ENCODE peak calls at places on chromosomes 5 and 9, in seven cellular contexts. F is K562, U is cardiac fibroblast, K is fibroblast of lung, P is endodermal cell, H is aorta, S is lower lobe of right lung. X is an unnamed sample.

GRCh38 chr9:16267336-16268036 is 603.0 kb downstream of the BNC2 start:
- DNase-seq in F (no peak), P (no peak), U (peak; percentile 38), H (no peak), S (no peak), K (peak; percentile 76), X (peak; percentile 87)

GRCh38 chr5:174084691-174085154 is 39.2 kb downstream of the NSG2 start:
- DNase-seq in S (no peak), F (no peak), U (no peak), K (no peak), H (no peak), P (no peak), X (no peak)

GRCh38 chr5:22911019-22911418 is 57.9 kb upstream of the CDH12 start:
- DNase-seq in U (no peak), K (no peak), P (no peak), F (no peak), H (no peak), S (no peak), X (no peak)

GRCh38 chr5:56711191-56711590 is 104.2 kb upstream of the MAP3K1 start:
- DNase-seq in S (no peak), F (no peak), U (peak; percentile 3), P (no peak), H (no peak), K (no peak), X (peak; percentile 45)

GRCh38 chr9:87517732-87518131 is 20.1 kb downstream of the DAPK1 start:
- DNase-seq in K (no peak), H (no peak), P (no peak), U (no peak), F (no peak), S (no peak), X (no peak)

GRCh38 chr9:38202335-38202938 is 133.4 kb upstream of the SHB start:
- DNase-seq in K (no peak), U (no peak), F (no peak), P (no peak), H (no peak), S (no peak), X (no peak)

GRCh38 chr5:14082973-14083372 is 60.2 kb upstream of the TRIO start:
- DNase-seq in S (no peak), F (no peak), K (no peak), H (no peak), P (no peak), U (no peak), X (no peak)

GRCh38 chr9:33489070-33489469 is 15.3 kb upstream of the NOL6 start:
- DNase-seq in F (no peak), U (peak; percentile 65), H (no peak), S (no peak), P (no peak), K (peak; percentile 27), X (peak; percentile 24)

GRCh38 chr5:113218200-113218599 is 216.6 kb downstream of the TSSK1B start:
- DNase-seq in P (peak; percentile 67), F (no peak), U (no peak), K (no peak), H (no peak), S (no peak), X (no peak)

GRCh38 chr9:111399772-111400563 is 69.9 kb upstream of the OR2K2 start:
- DNase-seq in H (no peak), U (peak; percentile 25), K (peak; percentile 38), S (no peak), P (peak; percentile 80), F (peak; percentile 35), X (peak; percentile 6)

GRCh38 chr5:138129347-138129746 is 9.9 kb downstream of the NME5 start:
- DNase-seq in H (no peak), S (no peak), U (no peak), P (no peak), F (no peak), K (no peak), X (no peak)

GRCh38 chr9:734831-735511 is 106.5 kb upstream of the DMRT1 start:
- DNase-seq in K (peak; percentile 98), S (no peak), F (no peak), H (peak; percentile 77), U (peak; percentile 97), P (no peak), X (peak; percentile 96)

GRCh38 chr9:136095495-136096058 is 488 bp upstream of the NACC2 start:
- DNase-seq in S (peak; percentile 74), H (no peak), K (no peak), P (peak; percentile 71), U (peak; percentile 44), F (peak; percentile 59), X (no peak)

GRCh38 chr9:19662213-19662612 is 126.6 kb downstream of the SLC24A2 start:
- DNase-seq in H (no peak), S (no peak), U (no peak), F (no peak), K (no peak), P (no peak), X (no peak)

GRCh38 chr5:173901705-173902104 is 13.6 kb downstream of the CPEB4 start:
- DNase-seq in H (no peak), S (no peak), F (peak; percentile 58), P (no peak), U (no peak), K (no peak), X (no peak)

DNA sequence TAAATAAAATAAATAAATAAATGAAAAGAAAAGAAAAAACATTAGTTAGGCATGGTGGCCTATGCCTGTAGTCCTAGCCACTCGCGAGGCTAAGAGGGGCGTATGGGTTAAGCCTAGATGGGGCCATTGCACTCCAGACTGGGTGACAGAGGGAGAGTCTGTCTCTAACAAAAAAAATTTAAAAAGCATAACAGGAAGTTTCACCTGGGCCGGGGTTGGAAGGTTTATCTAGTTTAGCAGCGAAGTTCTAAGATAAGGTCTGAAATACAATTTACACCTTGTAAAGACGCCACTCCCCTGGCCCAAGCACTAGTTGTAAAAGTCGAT is 18.0 kb downstream of the ZMAT2 start:
- DNase-seq in F (no peak), P (no peak), U (no peak), H (no peak), K (no peak), S (no peak), X (no peak)
- H3K4me3 ChIP-seq in F (peak overlapping the region; percentile 42), P (no peak overlapping the region), U (peak overlapping the region; percentile 39), H (no peak overlapping the region), K (no peak overlapping the region), S (no peak overlapping the region), X (peak overlapping the region; percentile 8)

DNA sequence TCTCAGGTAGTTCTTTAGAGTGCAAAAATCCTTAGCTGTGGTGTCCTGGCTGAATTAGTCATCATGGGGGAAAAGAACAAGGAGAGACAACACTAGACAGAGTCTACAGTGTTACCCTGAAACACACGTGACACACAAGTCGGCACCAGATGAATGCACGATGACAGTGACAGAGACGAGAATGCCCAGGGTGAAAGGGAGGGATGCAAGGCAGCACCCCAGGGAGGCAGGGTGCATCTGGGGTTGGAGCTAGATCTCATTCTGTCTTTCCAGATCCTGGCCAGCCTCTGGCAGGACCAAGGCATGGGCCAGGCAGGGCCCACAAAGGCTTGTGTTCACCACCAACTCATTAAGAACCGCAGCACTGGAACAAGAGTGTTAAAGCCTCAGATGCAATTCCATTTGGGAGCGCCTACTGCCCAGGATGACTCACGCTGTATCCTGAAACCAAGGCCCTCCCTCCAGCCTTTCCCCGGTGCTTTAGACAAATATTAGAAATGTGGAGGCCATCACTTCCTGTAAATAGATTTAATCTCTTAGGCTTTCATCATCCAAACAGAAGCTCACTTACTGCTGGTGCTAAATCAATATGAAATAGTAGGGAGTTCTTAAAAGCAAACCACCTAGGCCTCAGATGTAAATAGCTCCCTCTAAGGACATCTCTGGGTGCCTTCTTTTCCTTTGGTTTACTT is 56.1 kb downstream of the IRX2 start:
- DNase-seq in K (peak; percentile 27), S (no peak), H (no peak), U (peak; percentile 4), P (no peak), F (no peak), X (peak; percentile 63)
- H3K4me3 ChIP-seq in K (no peak overlapping the region), S (no peak overlapping the region), H (no peak overlapping the region), U (no peak overlapping the region), P (no peak overlapping the region), F (no peak overlapping the region), X (no peak overlapping the region)

DNA sequence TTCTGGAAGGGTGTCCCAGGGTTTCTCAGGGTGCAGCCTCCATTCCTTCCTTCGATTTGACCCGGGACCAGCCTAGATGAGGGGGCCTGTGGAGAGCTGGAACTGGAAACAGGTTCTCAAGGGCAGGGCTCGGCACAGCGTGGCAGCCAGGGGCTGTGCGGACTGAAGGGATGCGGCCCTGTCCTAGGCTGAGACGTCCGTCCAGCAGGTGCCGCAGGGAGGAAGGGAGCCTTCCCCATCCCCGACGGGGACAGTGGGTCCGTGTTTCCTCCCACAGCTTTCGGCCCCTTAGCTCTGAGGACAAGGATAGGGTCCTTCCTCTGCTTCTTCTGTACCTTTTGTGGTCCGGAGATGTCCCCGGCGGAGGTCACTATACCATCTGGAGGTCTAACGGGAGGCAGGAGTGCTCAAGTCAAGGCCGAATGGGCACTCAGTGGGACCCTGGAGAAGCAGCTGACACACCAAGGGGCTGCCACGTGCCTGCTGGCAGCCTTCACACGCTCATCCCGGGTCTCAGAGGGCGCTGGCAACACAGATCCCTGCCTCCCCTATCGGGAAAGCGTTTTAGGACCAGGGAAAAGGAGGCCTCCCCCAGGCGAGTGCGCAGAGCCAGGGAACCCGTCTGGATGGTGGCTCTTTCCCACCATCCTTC is 49.9 kb downstream of the USP20 start:
- DNase-seq in K (no peak), U (no peak), F (peak; percentile 89), P (peak; percentile 73), S (peak; percentile 74), H (peak; percentile 71), X (no peak)
- H3K4me3 ChIP-seq in K (no peak overlapping the region), U (peak overlapping the region; percentile 26), F (peak overlapping the region; percentile 48), P (peak overlapping the region; percentile 56), S (peak overlapping the region; percentile 55), H (no peak overlapping the region), X (no peak overlapping the region)

DNA sequence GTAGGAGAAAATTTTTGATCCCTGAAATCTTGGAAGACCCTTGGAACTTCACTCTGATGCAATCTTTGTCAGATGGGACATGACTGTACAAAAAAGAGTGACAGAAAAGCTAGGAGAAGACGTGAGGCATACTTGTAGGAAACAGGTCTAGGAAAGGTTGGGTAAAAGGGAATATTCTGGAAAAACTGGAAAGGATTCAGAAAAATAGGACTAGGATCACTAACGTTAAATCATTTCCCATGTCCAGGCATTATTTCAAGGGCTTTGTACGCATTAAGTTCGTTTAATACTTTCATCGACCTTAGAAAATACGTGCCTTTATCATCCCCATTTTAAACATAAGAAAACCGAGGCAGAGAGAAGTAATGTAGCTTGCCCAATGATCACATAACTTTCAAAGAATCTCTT is 2.9 kb downstream of the ALDH1A1 start:
- DNase-seq in H (no peak), F (no peak), U (no peak), P (no peak), K (no peak), S (no peak), X (no peak)
- H3K4me3 ChIP-seq in H (peak overlapping the region; percentile 94), F (no peak overlapping the region), U (no peak overlapping the region), P (no peak overlapping the region), K (no peak overlapping the region), S (peak overlapping the region; percentile 45), X (no peak overlapping the region)

GRCh38 chr5:141493500-141494422 is 4.9 kb downstream of the PCDHGC5 start:
- DNase-seq in H (no peak), K (peak; percentile 45), P (peak; percentile 47), F (no peak), S (no peak), U (peak; percentile 53), X (peak; percentile 72)
- H3K4me3 ChIP-seq in H (no peak overlapping the region), K (no peak overlapping the region), P (no peak overlapping the region), F (no peak overlapping the region), S (no peak overlapping the region), U (no peak overlapping the region), X (no peak overlapping the region)

X was measured in astrocyte of the spinal cord.